ENCODE peak calls at places on chromosomes 13 and 19, in seven cellular contexts. Q is K562, T is H1, J is GM12878, D is SK-N-SH, S is HCT116, M is HepG2. Z is an unnamed sample.

GRCh38 chr13:86585826-86586225 is 786.6 kb upstream of the SLITRK6 start:
- DNase-seq in Q (no peak), T (no peak), J (no peak), D (no peak), S (no peak), M (no peak), Z (no peak)

GRCh38 chr13:35518337-35518736 is 41.8 kb upstream of the MAB21L1 start:
- DNase-seq in Q (no peak), T (no peak), J (no peak), D (no peak), S (no peak), M (no peak), Z (no peak)

GRCh38 chr19:18450021-18450933 is 12.3 kb upstream of the ISYNA1 start:
- DNase-seq in Q (no peak), T (no peak), J (no peak), D (no peak), S (no peak), M (no peak), Z (no peak)

GRCh38 chr13:42567772-42568428 is 6.1 kb upstream of the TNFSF11 start:
- DNase-seq in Q (no peak), T (no peak), J (no peak), D (no peak), S (no peak), M (no peak), Z (no peak)

GRCh38 chr13:29561918-29562317 is 33.6 kb downstream of the SLC7A1 start:
- DNase-seq in Q (no peak), T (no peak), J (no peak), D (no peak), S (no peak), M (peak), Z (no peak)

GRCh38 chr19:34732548-34733255 is 1.3 kb upstream of the ZNF181 start:
- DNase-seq in Q (peak), T (no peak), J (no peak), D (peak), S (no peak), M (no peak), Z (no peak)

GRCh38 chr13:103815619-103816018 is 749.4 kb upstream of the SLC10A2 start:
- DNase-seq in Q (no peak), T (no peak), J (no peak), D (no peak), S (no peak), M (no peak), Z (no peak)

GRCh38 chr19:32131037-32131436 is 214.4 kb upstream of the ZNF507 start:
- DNase-seq in Q (no peak), T (no peak), J (no peak), D (no peak), S (no peak), M (no peak), Z (no peak)

GRCh38 chr19:5395996-5396939 is 55.7 kb upstream of the PTPRS start:
- DNase-seq in Q (no peak), T (no peak), J (no peak), D (no peak), S (no peak), M (no peak), Z (no peak)

GRCh38 chr13:31951215-31951678 is 80.3 kb upstream of the FRY start:
- DNase-seq in Q (no peak), T (no peak), J (peak), D (no peak), S (no peak), M (no peak), Z (peak)

GRCh38 chr13:30504081-30504480 is 38.3 kb upstream of the HMGB1 start:
- DNase-seq in Q (peak), T (no peak), J (peak), D (no peak), S (no peak), M (no peak), Z (no peak)

GRCh38 chr13:73141292-73141771 is 82.5 kb downstream of the KLF5 start:
- DNase-seq in Q (no peak), T (no peak), J (no peak), D (no peak), S (no peak), M (peak), Z (no peak)
- TF ChIP-seq JUND in Q (no peak), T (no peak), J (no peak), D (no peak), S (no peak), M (no peak), Z (no peak)

GRCh38 chr13:51764184-51765141 is 39.5 kb downstream of the DHRS12 start:
- DNase-seq in Q (no peak), T (no peak), J (peak), D (no peak), S (no peak), M (peak), Z (no peak)
- TF ChIP-seq JUND in Q (no peak), T (no peak), J (no peak), D (no peak), S (no peak), M (peak), Z (no peak)

DNA sequence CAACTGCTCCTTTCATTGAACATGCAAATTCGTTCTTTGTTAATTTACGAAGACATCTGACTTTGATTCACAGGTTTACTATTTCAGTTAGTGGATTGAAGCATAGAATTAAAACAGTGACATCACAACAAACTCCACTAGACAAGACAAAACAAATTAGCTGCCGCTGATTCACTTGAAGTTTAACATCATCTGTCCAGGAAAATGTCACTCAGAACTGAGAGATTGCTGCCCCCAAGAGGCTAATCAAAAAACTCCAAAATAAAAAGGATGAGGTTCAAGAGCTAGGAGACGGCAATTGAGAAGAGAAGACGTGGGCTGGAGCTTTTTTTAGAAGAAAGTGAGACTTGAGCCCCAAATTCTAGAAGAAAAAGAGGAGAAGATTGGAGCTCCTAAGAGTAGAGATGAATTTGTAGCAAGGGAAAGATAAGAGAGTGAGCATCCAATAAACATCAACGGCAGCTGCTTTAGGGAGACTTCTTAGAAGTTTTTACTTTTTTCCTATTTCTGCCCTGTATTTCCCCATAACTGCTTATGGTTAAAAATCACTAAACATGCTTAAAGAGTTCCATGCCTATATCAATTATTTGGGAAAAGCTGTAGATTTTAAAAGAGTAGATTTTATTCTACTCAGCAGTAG is 40.8 kb upstream of the TPP2 start:
- DNase-seq in Q (no peak), T (no peak), J (no peak), D (peak), S (peak), M (peak), Z (peak)
- TF ChIP-seq JUND in Q (no peak), T (no peak), J (no peak), D (no peak), S (no peak), M (no peak), Z (no peak)

DNA sequence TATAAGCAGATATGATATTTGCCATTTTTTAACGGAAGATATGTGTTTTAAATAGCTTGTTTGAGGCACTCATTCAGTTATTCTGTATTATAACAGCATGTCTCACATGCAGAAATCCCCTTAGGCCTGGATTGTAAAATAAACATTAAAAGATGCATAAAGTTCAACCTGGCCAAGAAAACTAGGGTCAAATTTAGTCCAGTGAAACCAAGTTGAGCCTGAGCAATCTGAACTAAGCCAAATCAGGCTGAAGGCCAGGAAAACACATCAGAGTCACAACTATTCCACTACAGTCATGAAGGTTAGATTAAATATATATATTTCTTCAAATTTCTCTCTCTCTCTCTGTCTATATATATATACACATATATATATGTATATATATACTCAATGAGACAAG is 504.8 kb downstream of the SLITRK1 start:
- DNase-seq in Q (no peak), T (no peak), J (no peak), D (no peak), S (no peak), M (no peak), Z (no peak)
- TF ChIP-seq JUND in Q (no peak), T (no peak), J (no peak), D (no peak), S (no peak), M (no peak), Z (no peak)

DNA sequence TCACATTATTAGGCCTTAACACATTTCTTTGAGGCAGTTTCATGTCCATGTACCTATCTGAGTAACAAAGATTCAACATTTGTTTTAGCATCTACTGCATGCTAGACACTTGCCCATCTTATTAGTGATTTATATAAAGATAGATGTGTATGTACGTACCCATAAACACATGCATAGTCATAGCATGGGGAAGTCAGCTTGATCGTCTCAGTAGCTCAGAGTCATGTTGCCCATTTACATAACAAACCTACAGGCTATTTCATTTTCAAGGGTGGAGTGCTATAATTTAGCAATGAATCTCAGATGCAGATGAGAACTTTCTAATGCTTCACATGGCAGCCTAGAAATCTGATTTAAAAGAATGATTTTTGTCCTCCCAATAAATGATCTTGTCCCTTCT is 23.5 kb downstream of the FLT1 start:
- DNase-seq in Q (no peak), T (no peak), J (no peak), D (no peak), S (no peak), M (no peak), Z (no peak)
- TF ChIP-seq JUND in Q (no peak), T (no peak), J (no peak), D (no peak), S (no peak), M (no peak), Z (no peak)

GRCh38 chr19:2317300-2317699 is 9.3 kb upstream of the LINGO3 start:
- DNase-seq in Q (no peak), T (no peak), J (no peak), D (no peak), S (no peak), M (no peak), Z (no peak)

GRCh38 chr19:2312819-2313501 is 5.0 kb upstream of the LINGO3 start:
- DNase-seq in Q (no peak), T (no peak), J (no peak), D (no peak), S (no peak), M (no peak), Z (no peak)

GRCh38 chr19:2315121-2315817 is 7.3 kb upstream of the LINGO3 start:
- DNase-seq in Q (no peak), T (no peak), J (no peak), D (no peak), S (no peak), M (no peak), Z (no peak)

GRCh38 chr19:2317756-2318155 is 9.8 kb upstream of the LINGO3 start:
- DNase-seq in Q (no peak), T (no peak), J (no peak), D (no peak), S (no peak), M (no peak), Z (no peak)

GRCh38 chr19:2315818-2316353 is 7.9 kb upstream of the LINGO3 start:
- DNase-seq in Q (peak), T (no peak), J (no peak), D (peak), S (no peak), M (peak), Z (peak)
- TF ChIP-seq JUND in Q (no peak), T (no peak), J (no peak), D (no peak), S (no peak), M (no peak), Z (no peak)

GRCh38 chr19:1104452-1105216 is 840 bp downstream of the GPX4 start:
- DNase-seq in Q (peak), T (no peak), J (no peak), D (peak), S (no peak), M (peak), Z (peak)

GRCh38 chr19:1106841-1107654 is 3.3 kb downstream of the GPX4 start:
- DNase-seq in Q (no peak), T (no peak), J (no peak), D (no peak), S (no peak), M (peak), Z (peak)

GRCh38 chr19:1105873-1106840 is 2.4 kb downstream of the GPX4 start:
- DNase-seq in Q (no peak), T (no peak), J (no peak), D (no peak), S (no peak), M (no peak), Z (no peak)

GRCh38 chr19:1103691-1104451 is at the start of gene GPX4:
- DNase-seq in Q (peak), T (peak), J (peak), D (peak), S (peak), M (peak), Z (peak)

GRCh38 chr19:1105217-1105872 is 1.6 kb downstream of the GPX4 start:
- DNase-seq in Q (no peak), T (no peak), J (no peak), D (no peak), S (no peak), M (no peak), Z (no peak)
- TF ChIP-seq JUND in Q (no peak), T (no peak), J (no peak), D (no peak), S (no peak), M (no peak), Z (no peak)

GRCh38 chr19:55544776-55545439 is 435 bp downstream of the SBK3 start:
- DNase-seq in Q (peak), T (no peak), J (no peak), D (no peak), S (no peak), M (peak), Z (no peak)

GRCh38 chr19:55545443-55545842 is at the start of gene SBK3:
- DNase-seq in Q (no peak), T (no peak), J (no peak), D (no peak), S (no peak), M (no peak), Z (no peak)

GRCh38 chr19:55546822-55547614 is 1.7 kb upstream of the SBK3 start:
- DNase-seq in Q (peak), T (no peak), J (no peak), D (no peak), S (no peak), M (peak), Z (no peak)

GRCh38 chr19:55544014-55544413 is 1.3 kb downstream of the SBK3 start:
- DNase-seq in Q (no peak), T (no peak), J (no peak), D (no peak), S (no peak), M (no peak), Z (no peak)

DNA sequence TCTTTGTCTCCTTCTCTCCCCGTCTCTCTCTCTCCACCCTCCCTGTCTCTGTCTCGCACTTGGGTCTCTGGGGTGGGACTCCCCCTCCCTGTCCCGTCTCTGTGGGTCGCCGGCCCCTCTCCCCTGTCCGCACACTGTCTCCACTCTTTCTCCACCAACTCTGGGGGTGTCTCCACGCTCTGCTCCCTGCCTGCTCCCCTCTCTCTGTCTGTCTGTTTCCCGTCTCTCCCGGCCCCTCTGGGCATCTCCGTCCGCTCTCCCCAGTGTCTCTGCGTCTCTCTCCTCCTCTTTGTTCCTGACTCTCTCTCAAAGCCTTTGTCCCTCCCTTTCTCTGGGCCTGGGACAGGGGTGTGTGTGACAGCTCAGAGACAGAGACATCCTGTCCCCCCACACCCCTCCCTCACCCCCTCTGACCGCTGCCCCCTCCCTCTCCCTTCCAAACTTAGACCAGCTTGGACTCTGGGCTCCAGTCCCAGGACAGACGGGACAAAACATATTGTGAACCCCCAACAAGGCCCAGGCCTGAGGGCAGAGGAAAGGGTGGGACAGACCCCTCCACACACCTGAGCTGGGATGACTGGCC is 661 bp upstream of the SBK3 start:
- DNase-seq in Q (no peak), T (no peak), J (no peak), D (no peak), S (no peak), M (peak), Z (no peak)
- TF ChIP-seq JUND in Q (no peak), T (no peak), J (no peak), D (no peak), S (no peak), M (no peak), Z (no peak)

DNA sequence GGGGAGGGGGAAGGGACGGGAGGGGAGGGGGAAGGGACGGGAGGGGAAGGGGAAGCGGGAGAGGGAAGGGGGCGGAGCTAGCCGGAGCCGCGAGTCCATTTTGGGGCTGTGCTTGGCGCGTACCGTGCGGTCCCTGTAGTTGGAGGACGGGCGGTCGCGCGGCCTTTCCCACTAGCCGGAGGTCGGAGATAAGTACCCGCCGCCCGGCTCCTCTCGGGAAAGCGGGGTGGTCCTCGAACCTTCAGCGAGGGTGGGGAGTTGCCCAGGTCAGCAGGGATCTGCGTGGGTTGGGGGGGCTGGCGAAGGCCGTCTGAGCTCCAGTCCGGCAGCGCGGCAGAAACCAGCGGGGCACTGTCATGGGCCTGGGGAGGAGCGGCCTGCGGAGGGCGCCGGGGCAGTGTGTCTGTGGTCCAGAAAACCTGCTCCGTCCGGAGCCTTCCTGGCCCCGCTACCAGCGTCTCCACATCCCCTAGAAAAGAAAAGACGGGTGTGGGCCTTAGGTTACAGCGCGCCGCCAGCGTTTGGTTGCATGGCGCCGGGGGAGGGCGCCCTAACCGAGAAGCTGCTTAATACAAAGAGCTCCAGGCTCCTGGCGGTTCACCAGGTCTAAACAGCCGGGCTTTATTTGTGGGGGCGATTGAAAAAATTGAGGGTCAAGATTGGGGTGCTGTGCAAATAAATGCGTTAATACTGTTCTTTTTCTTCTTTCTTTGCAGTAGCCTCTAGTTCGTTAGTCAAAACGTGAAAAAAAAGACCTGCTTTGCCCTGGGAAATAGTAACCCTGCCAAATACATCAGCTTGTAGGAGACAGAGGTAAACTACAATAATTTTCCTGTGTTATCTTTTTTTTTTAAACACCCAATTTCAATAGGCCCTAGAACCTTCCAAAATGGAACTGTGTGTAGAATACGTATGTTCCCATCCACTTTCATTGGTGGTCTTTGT is at the start of gene TRIM13:
- DNase-seq in Q (no peak), T (peak), J (peak), D (peak), S (peak), M (peak), Z (peak)
- TF ChIP-seq JUND in Q (no peak), T (no peak), J (no peak), D (no peak), S (no peak), M (no peak), Z (no peak)

DNA sequence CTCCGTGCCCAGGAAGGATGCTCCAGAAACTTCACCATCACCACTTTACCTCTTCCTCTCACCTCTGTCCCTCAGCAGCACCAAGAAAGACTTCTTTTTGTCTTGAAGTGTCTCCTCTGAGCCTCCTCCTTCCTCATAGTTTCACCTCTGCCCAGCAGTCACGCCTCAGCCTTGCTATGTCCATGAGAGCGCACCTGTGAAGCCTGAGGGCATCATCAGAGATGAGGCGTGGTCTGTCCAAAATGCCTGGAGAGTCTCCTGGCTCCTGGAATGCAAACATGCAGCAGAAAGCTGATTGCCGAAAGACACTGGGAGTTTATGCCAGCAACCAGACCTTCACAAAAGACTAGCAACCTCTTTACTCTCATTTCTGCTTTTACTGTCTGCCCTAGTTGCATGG is 336.6 kb downstream of the TEX29 start:
- DNase-seq in Q (no peak), T (no peak), J (no peak), D (no peak), S (no peak), M (no peak), Z (no peak)
- TF ChIP-seq JUND in Q (no peak), T (no peak), J (no peak), D (no peak), S (no peak), M (no peak), Z (no peak)

Z was measured in T47D.